ENCODE peak calls at places on chromosome 5, in nine cellular contexts. K, F, T, W, Q, A, I, V and M are unnamed samples.

GRCh38 chr5:18761801-18762200 is 1127.5 kb downstream of the TAF11L14 start:
- DNase-seq in K (peak), F (no peak), T (peak), W (no peak), Q (no peak), A (no peak), I (no peak), V (peak), M (no peak)

GRCh38 chr5:71743135-71743534 is 24.1 kb downstream of the CARTPT start:
- DNase-seq in K (no peak), F (no peak), T (no peak), W (no peak), Q (no peak), A (no peak), I (no peak), V (no peak), M (no peak)

GRCh38 chr5:92421937-92422336 is 1038.8 kb upstream of the ARRDC3 start:
- DNase-seq in K (peak), F (no peak), T (peak), W (no peak), Q (no peak), A (no peak), I (no peak), V (no peak), M (no peak)

GRCh38 chr5:109757490-109757889 is 67.8 kb downstream of the MAN2A1 start:
- DNase-seq in K (no peak), F (no peak), T (no peak), W (no peak), Q (no peak), A (no peak), I (no peak), V (no peak), M (no peak)

GRCh38 chr5:91182763-91183162 is 200.4 kb downstream of the ARRDC3 start:
- DNase-seq in K (no peak), F (no peak), T (peak), W (no peak), Q (no peak), A (no peak), I (peak), V (no peak), M (no peak)

GRCh38 chr5:178192244-178192643 is 5.1 kb upstream of the GMCL2 start:
- DNase-seq in K (no peak), F (no peak), T (no peak), W (no peak), Q (no peak), A (no peak), I (no peak), V (no peak), M (no peak)

GRCh38 chr5:54663876-54664275 is 146.3 kb downstream of the SNX18 start:
- DNase-seq in K (peak), F (no peak), T (no peak), W (no peak), Q (peak), A (peak), I (peak), V (peak), M (no peak)

GRCh38 chr5:139636975-139637408 is 11.2 kb upstream of the CXXC5 start:
- DNase-seq in K (peak), F (no peak), T (peak), W (no peak), Q (no peak), A (no peak), I (peak), V (no peak), M (no peak)

GRCh38 chr5:64585654-64586053 is 79.8 kb downstream of the RGS7BP start:
- DNase-seq in K (no peak), F (no peak), T (no peak), W (no peak), Q (no peak), A (no peak), I (no peak), V (no peak), M (no peak)

GRCh38 chr5:134133213-134133994 is 18.9 kb downstream of the TCF7 start:
- DNase-seq in K (no peak), F (no peak), T (no peak), W (no peak), Q (no peak), A (peak), I (no peak), V (no peak), M (no peak)

GRCh38 chr5:120538149-120538548 is 74.0 kb downstream of the PRR16 start:
- DNase-seq in K (peak), F (no peak), T (no peak), W (no peak), Q (no peak), A (no peak), I (peak), V (peak), M (no peak)